ENCODE peak calls at places on chromosomes 12 and 14, in four cellular contexts. P is neuronal stem cell, B is H1, F is IMR-90. A is an unnamed sample.

GRCh38 chr14:104895786-104896642 is 28.7 kb upstream of the PLD4 start:
- DNase-seq in B (no peak), P (no peak), F (no peak), A (peak)

GRCh38 chr12:24554612-24555300 is 394.1 kb downstream of the BCAT1 start:
- DNase-seq in F (no peak), B (no peak), P (no peak), A (no peak)

GRCh38 chr12:202081-202731 is 11.8 kb downstream of the SLC6A12 start:
- DNase-seq in F (no peak), P (no peak), B (no peak), A (peak)

GRCh38 chr12:107344035-107344808 is 250.9 kb upstream of the CRY1 start:
- DNase-seq in F (peak), B (no peak), P (no peak), A (no peak)

GRCh38 chr14:69547701-69548348 is 26.8 kb downstream of the CCDC177 start:
- DNase-seq in F (no peak), B (no peak), P (peak), A (peak)

GRCh38 chr12:8065991-8066594 is at the start of gene C3AR1:
- DNase-seq in B (no peak), P (no peak), F (peak), A (no peak)

GRCh38 chr12:52945389-52946232 is 3.3 kb upstream of the KRT18 start:
- DNase-seq in P (no peak), B (peak), F (peak), A (peak)

GRCh38 chr12:104498211-104498801 is 41.6 kb downstream of the CHST11 start:
- DNase-seq in F (no peak), P (no peak), B (no peak), A (no peak)

GRCh38 chr12:106235770-106236169 is 12.1 kb downstream of the CKAP4 start:
- DNase-seq in F (no peak), B (no peak), P (no peak), A (no peak)

GRCh38 chr14:26549571-26549970 is 48.3 kb downstream of the NOVA1 start:
- DNase-seq in F (no peak), B (no peak), P (no peak), A (no peak)

GRCh38 chr12:131092911-131093901 is 139.5 kb downstream of the ADGRD1 start:
- DNase-seq in B (no peak), F (no peak), P (no peak), A (peak)

GRCh38 chr14:41830679-41831078 is 224.0 kb downstream of the LRFN5 start:
- DNase-seq in F (peak), B (no peak), P (no peak), A (no peak)

GRCh38 chr12:103523771-103524170 is 28.0 kb upstream of the C12orf42 start:
- DNase-seq in P (no peak), F (no peak), B (no peak), A (no peak)

GRCh38 chr14:50964683-50965390 is 20.6 kb upstream of the PYGL start:
- DNase-seq in F (peak), B (no peak), P (no peak), A (no peak)

GRCh38 chr14:95184413-95184790 is 27.1 kb upstream of the DICER1 start:
- DNase-seq in B (no peak), P (no peak), F (no peak), A (no peak)

GRCh38 chr12:70443274-70443673 is 77.2 kb downstream of the KCNMB4 start:
- DNase-seq in F (no peak), B (no peak), P (no peak), A (no peak)

GRCh38 chr12:22474970-22475720 is 69.2 kb downstream of the C2CD5 start:
- DNase-seq in B (no peak), P (no peak), F (no peak), A (no peak)

GRCh38 chr12:503111-503761 is 43.5 kb downstream of the B4GALNT3 start:
- DNase-seq in P (no peak), B (no peak), F (no peak), A (peak)

GRCh38 chr14:53226553-53226952 is 73.4 kb upstream of the DDHD1 start:
- DNase-seq in F (peak), P (no peak), B (no peak), A (no peak)

GRCh38 chr12:55982319-55982936 is 8.6 kb downstream of the RAB5B start:
- DNase-seq in F (no peak), B (no peak), P (no peak), A (no peak)

GRCh38 chr12:130796985-130797686 is 41.9 kb downstream of the STX2 start:
- DNase-seq in B (no peak), P (no peak), F (no peak), A (no peak)

GRCh38 chr12:69330475-69331473 is 17.4 kb upstream of the LYZ start:
- DNase-seq in F (peak), P (no peak), B (peak), A (peak)

GRCh38 chr12:100154472-100155247 is 12.0 kb upstream of the BLTP3B start:
- DNase-seq in P (peak), F (peak), B (peak), A (peak)

GRCh38 chr12:47835017-47835830 is 15.5 kb upstream of the HDAC7 start:
- DNase-seq in F (no peak), P (no peak), B (no peak), A (peak)

GRCh38 chr14:33836203-33836894 is 114.5 kb downstream of the EGLN3 start:
- DNase-seq in B (no peak), F (no peak), P (no peak), A (no peak)

GRCh38 chr12:64814432-64814831 is 10.0 kb upstream of the TBC1D30 start:
- DNase-seq in P (no peak), F (no peak), B (no peak), A (no peak)

DNA sequence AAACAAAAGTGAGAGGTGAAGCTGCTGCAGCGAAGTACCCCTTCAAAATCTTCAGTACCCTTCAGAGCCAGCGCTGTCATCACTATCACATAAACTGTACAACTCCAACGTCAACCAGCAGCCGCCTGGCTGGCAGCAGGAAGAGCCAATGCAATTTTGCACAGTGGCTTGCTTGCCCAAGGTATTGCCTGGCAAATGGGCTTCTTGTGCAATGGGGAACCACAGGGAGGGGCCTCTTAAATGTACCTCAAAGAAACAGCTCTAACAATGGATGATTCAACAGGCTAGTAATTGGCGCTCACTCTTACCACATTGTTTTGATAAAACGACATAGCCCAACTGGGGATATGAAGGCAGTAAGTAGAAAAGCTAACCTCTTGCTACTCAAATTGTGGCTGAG is 125.5 kb upstream of the HIF1A start:
- DNase-seq in F (peak), P (no peak), B (no peak), A (no peak)
- H2BK15ac ChIP-seq in F (peak), P (no peak), B (no peak), A (no peak)

DNA sequence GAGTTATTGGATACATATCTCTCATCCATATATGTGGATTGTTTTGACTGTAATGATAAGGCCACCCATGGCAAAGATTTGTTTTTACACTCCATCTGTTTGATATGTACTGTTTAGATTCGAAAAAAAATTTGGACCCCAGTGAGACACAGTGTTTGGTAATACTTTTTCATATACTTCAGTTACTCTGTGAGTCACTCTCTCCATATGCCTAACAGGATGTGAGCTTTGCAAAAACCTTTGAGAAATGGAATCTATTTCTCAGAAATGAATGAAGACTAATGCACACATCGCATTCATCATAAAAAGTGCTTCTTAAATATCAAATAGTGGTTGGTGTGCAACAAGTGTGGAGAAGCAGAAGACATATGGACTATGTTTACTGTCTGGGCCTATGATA is 781.5 kb downstream of the SLC6A15 start:
- DNase-seq in F (peak), B (no peak), P (no peak), A (no peak)
- H3K27ac ChIP-seq in F (no peak), B (no peak), P (no peak), A (no peak)

GRCh38 chr14:21026251-21026987 is 1.6 kb upstream of the NDRG2 start:
- DNase-seq in F (no peak), B (no peak), P (no peak), A (no peak)
- H2BK15ac ChIP-seq in F (no peak), B (peak), P (no peak), A (no peak)

GRCh38 chr12:96719671-96720362 is 187.2 kb upstream of the NEDD1 start:
- DNase-seq in B (no peak), P (no peak), F (peak), A (no peak)
- H3K27ac ChIP-seq in B (no peak), P (no peak), F (no peak), A (no peak)

A was measured in H9.